ENCODE peak calls at places on chromosomes 5 and 9, in seven cellular contexts. C, Z, R, T, M, Q and B are unnamed samples.

GRCh38 chr5:15889001-15889400 is 290.6 kb downstream of the MARCHF11 start:
- DNase-seq in C (no peak), Z (no peak), R (no peak), T (no peak), M (no peak), Q (no peak), B (no peak)

GRCh38 chr5:13946111-13946510 is 1.6 kb upstream of the DNAH5 start:
- DNase-seq in C (no peak), Z (no peak), R (peak; percentile 55), T (no peak), M (no peak), Q (no peak), B (no peak)

GRCh38 chr5:132260714-132261615 is 3.5 kb downstream of the PDLIM4 start:
- DNase-seq in C (peak; percentile 30), Z (no peak), R (peak; percentile 96), T (peak; percentile 25), M (peak; percentile 56), Q (peak; percentile 91), B (no peak)

GRCh38 chr9:3732077-3733038 is 206.6 kb upstream of the RFX3 start:
- DNase-seq in C (no peak), Z (peak; percentile 14), R (peak; percentile 85), T (peak; percentile 55), M (no peak), Q (peak; percentile 95), B (no peak)

GRCh38 chr5:59745422-59745863 is 148.1 kb downstream of the PDE4D start:
- DNase-seq in C (no peak), Z (no peak), R (peak; percentile 84), T (no peak), M (no peak), Q (peak; percentile 91), B (no peak)

GRCh38 chr9:18274693-18275092 is 199.3 kb upstream of the ADAMTSL1 start:
- DNase-seq in C (no peak), Z (no peak), R (peak; percentile 25), T (no peak), M (no peak), Q (no peak), B (no peak)

GRCh38 chr5:44388504-44389409 is 463 bp downstream of the FGF10 start:
- DNase-seq in C (no peak), Z (no peak), R (no peak), T (no peak), M (peak; percentile 14), Q (no peak), B (no peak)

GRCh38 chr5:5585751-5586341 is 163.4 kb downstream of the ICE1 start:
- DNase-seq in C (no peak), Z (no peak), R (no peak), T (no peak), M (no peak), Q (no peak), B (no peak)

GRCh38 chr9:122318284-122318683 is 52.5 kb upstream of the PTGS1 start:
- DNase-seq in C (no peak), Z (no peak), R (peak; percentile 5), T (no peak), M (no peak), Q (no peak), B (no peak)